ENCODE peak calls at places on chromosomes 16 and 17, in four cellular contexts. F is HepG2, K is stomach, B is transverse colon. U is an unnamed sample.

GRCh38 chr16:79758615-79759346 is 158.2 kb upstream of the MAF start:
- DNase-seq in B (no peak), K (no peak), F (peak; percentile 46), U (no peak)

GRCh38 chr17:5286846-5287245 is 4.8 kb downstream of the RABEP1 start:
- DNase-seq in F (no peak), K (no peak), B (no peak), U (no peak)

GRCh38 chr17:65055708-65056638 is 567 bp downstream of the GNA13 start:
- DNase-seq in B (peak; percentile 69), F (peak; percentile 38), K (peak; percentile 55), U (no peak)

GRCh38 chr16:90032664-90033346 is 13.5 kb upstream of the DBNDD1 start:
- DNase-seq in B (no peak), F (no peak), K (no peak), U (no peak)

GRCh38 chr17:51366866-51367265 is 106.5 kb downstream of the UTP18 start:
- DNase-seq in B (no peak), K (no peak), F (no peak), U (no peak)

GRCh38 chr17:43709210-43709609 is 47.5 kb upstream of the MEOX1 start:
- DNase-seq in B (no peak), F (no peak), K (no peak), U (no peak)

GRCh38 chr17:13306310-13306962 is 288.6 kb upstream of the ELAC2 start:
- DNase-seq in B (no peak), F (peak; percentile 69), K (no peak), U (no peak)

GRCh38 chr16:81652798-81653505 is 126.1 kb upstream of the PLCG2 start:
- DNase-seq in F (no peak), K (no peak), B (peak; percentile 34), U (no peak)

GRCh38 chr16:85569039-85569614 is 44.0 kb upstream of the GSE1 start:
- DNase-seq in F (no peak), K (peak; percentile 41), B (no peak), U (no peak)

GRCh38 chr16:31377210-31377903 is 15.8 kb upstream of the ITGAD start:
- DNase-seq in F (no peak), B (no peak), K (no peak), U (no peak)

GRCh38 chr17:11720816-11721215 is 122.5 kb downstream of the DNAH9 start:
- DNase-seq in K (no peak), B (no peak), F (no peak), U (peak; percentile 21)
- TF ChIP-seq POLR2AphosphoS5 in K (no peak), B (no peak), F (no peak), U (no peak)

DNA sequence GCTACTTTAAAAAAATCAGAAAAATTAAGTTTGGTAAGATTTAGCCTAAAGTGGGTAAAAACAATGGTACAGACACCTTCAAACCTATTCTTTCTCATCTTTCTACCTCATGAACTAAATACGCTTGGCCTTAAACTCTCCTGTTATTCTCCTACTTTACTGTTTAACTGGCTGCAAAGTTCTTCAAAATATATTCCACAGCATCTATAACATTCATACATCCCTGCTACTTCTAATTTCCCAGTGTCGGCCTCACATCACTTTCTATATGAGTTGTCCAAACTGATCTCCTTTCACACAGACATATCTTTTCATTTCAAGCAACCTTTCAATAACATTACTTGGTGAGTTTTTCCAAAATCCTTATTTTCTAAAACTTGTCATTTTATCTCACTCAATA is 64.0 kb downstream of the MED13 start:
- DNase-seq in B (no peak), K (no peak), F (no peak), U (no peak)
- TF ChIP-seq POLR2AphosphoS5 in B (no peak), K (no peak), F (no peak), U (no peak)

GRCh38 chr17:55448681-55449080 is 27.0 kb upstream of the MMD start:
- DNase-seq in K (no peak), B (no peak), F (no peak), U (no peak)
- TF ChIP-seq POLR2AphosphoS5 in K (no peak), B (no peak), F (no peak), U (no peak)

GRCh38 chr17:18362509-18363020 is 785 bp downstream of the SHMT1 start:
- DNase-seq in B (peak; percentile 68), F (peak; percentile 76), K (peak; percentile 64), U (peak; percentile 94)
- TF ChIP-seq POLR2AphosphoS5 in B (no peak), F (no peak), K (no peak), U (peak; percentile 13)

GRCh38 chr17:57810740-57811632 is 38.9 kb downstream of the MRPS23 start:
- DNase-seq in B (peak; percentile 11), K (no peak), F (peak; percentile 25), U (peak; percentile 91)
- TF ChIP-seq POLR2AphosphoS5 in B (no peak), K (no peak), F (no peak), U (no peak)

GRCh38 chr17:3951003-3951402 is 13.2 kb downstream of the ATP2A3 start:
- DNase-seq in F (no peak), K (no peak), B (no peak), U (no peak)

GRCh38 chr17:3952186-3952585 is 12.1 kb downstream of the ATP2A3 start:
- DNase-seq in B (no peak), F (no peak), K (no peak), U (no peak)

GRCh38 chr17:3950584-3950983 is 13.7 kb downstream of the ATP2A3 start:
- DNase-seq in F (no peak), K (no peak), B (no peak), U (no peak)

GRCh38 chr17:3949418-3949817 is 14.8 kb downstream of the ATP2A3 start:
- DNase-seq in K (no peak), F (no peak), B (no peak), U (no peak)

GRCh38 chr17:3951420-3951819 is 12.8 kb downstream of the ATP2A3 start:
- DNase-seq in B (no peak), F (no peak), K (no peak), U (no peak)
- TF ChIP-seq POLR2AphosphoS5 in B (no peak), F (no peak), K (no peak), U (no peak)

GRCh38 chr17:60442271-60443201 is 20.2 kb downstream of the CHCT1 start:
- DNase-seq in K (no peak), B (no peak), F (peak; percentile 83), U (no peak)
- TF ChIP-seq POLR2AphosphoS5 in K (no peak), B (no peak), F (no peak), U (no peak)

GRCh38 chr17:42456223-42457106 is 2.2 kb upstream of the ATP6V0A1 start:
- DNase-seq in F (no peak), K (no peak), B (no peak), U (no peak)
- TF ChIP-seq POLR2AphosphoS5 in F (no peak), K (no peak), B (no peak), U (peak; percentile 14)

GRCh38 chr16:1464196-1464893 is 10.5 kb downstream of the CLCN7 start:
- DNase-seq in B (no peak), K (no peak), F (no peak), U (no peak)
- TF ChIP-seq POLR2AphosphoS5 in B (no peak), K (no peak), F (no peak), U (no peak)